ENCODE peak calls at places on chromosomes 4 and X, in seven cellular contexts. One of them, this sample, is unnamed.

GRCh38 chr4:162837679-162838078 is 329.0 kb downstream of the NAF1 start:
- DNase-seq in CD8-positive, alpha-beta T cell: no peak
- DNase-seq in H1: no peak
- DNase-seq in uterus: no peak
- DNase-seq in GM23248: no peak
- DNase-seq in upper lobe of right lung: no peak
- DNase-seq in ascending aorta: no peak
- DNase-seq in this sample: no peak

GRCh38 chr4:43875655-43876054 is 573.0 kb downstream of the KCTD8 start:
- DNase-seq in CD8-positive, alpha-beta T cell: no peak
- DNase-seq in H1: no peak
- DNase-seq in uterus: no peak
- DNase-seq in GM23248: no peak
- DNase-seq in upper lobe of right lung: no peak
- DNase-seq in ascending aorta: no peak
- DNase-seq in this sample: peak; percentile 10

GRCh38 chr4:23717528-23718248 is 172.2 kb downstream of the PPARGC1A start:
- DNase-seq in CD8-positive, alpha-beta T cell: no peak
- DNase-seq in H1: no peak
- DNase-seq in uterus: no peak
- DNase-seq in GM23248: peak; percentile 52
- DNase-seq in upper lobe of right lung: no peak
- DNase-seq in ascending aorta: no peak
- DNase-seq in this sample: peak; percentile 59

GRCh38 chr4:142405021-142405991 is 440.8 kb downstream of the INPP4B start:
- DNase-seq in CD8-positive, alpha-beta T cell: peak; percentile 35
- DNase-seq in H1: no peak
- DNase-seq in uterus: peak; percentile 40
- DNase-seq in GM23248: peak; percentile 86
- DNase-seq in upper lobe of right lung: no peak
- DNase-seq in ascending aorta: peak; percentile 69
- DNase-seq in this sample: no peak

GRCh38 chr4:77074961-77075855 is 581 bp downstream of the CCNI start:
- DNase-seq in CD8-positive, alpha-beta T cell: peak; percentile 71
- DNase-seq in H1: peak; percentile 10
- DNase-seq in uterus: peak; percentile 70
- DNase-seq in GM23248: peak; percentile 78
- DNase-seq in upper lobe of right lung: peak; percentile 90
- DNase-seq in ascending aorta: peak; percentile 87
- DNase-seq in this sample: peak; percentile 84

GRCh38 chr4:93466440-93466839 is 362.1 kb upstream of the ATOH1 start:
- DNase-seq in CD8-positive, alpha-beta T cell: no peak
- DNase-seq in H1: no peak
- DNase-seq in uterus: no peak
- DNase-seq in GM23248: no peak
- DNase-seq in upper lobe of right lung: no peak
- DNase-seq in ascending aorta: no peak
- DNase-seq in this sample: no peak

GRCh38 chrX:136055651-136056221 is 70.5 kb downstream of the SLC9A6 start:
- DNase-seq in CD8-positive, alpha-beta T cell: no peak
- DNase-seq in H1: no peak
- DNase-seq in uterus: peak; percentile 51
- DNase-seq in GM23248: peak; percentile 86
- DNase-seq in upper lobe of right lung: no peak
- DNase-seq in ascending aorta: peak; percentile 88
- DNase-seq in this sample: no peak

GRCh38 chrX:6738518-6739470 is 203.9 kb upstream of the VCX3A start:
- DNase-seq in CD8-positive, alpha-beta T cell: no peak
- DNase-seq in H1: no peak
- DNase-seq in uterus: no peak
- DNase-seq in GM23248: no peak
- DNase-seq in upper lobe of right lung: no peak
- DNase-seq in ascending aorta: no peak
- DNase-seq in this sample: no peak

GRCh38 chr4:186931519-186931918 is 207.9 kb upstream of the FAT1 start:
- DNase-seq in CD8-positive, alpha-beta T cell: no peak
- DNase-seq in H1: no peak
- DNase-seq in uterus: no peak
- DNase-seq in GM23248: peak; percentile 79
- DNase-seq in upper lobe of right lung: no peak
- DNase-seq in ascending aorta: no peak
- DNase-seq in this sample: no peak

GRCh38 chr4:88963817-88964216 is 93.2 kb downstream of the FAM13A start:
- DNase-seq in CD8-positive, alpha-beta T cell: no peak
- DNase-seq in H1: no peak
- DNase-seq in uterus: no peak
- DNase-seq in GM23248: peak; percentile 73
- DNase-seq in upper lobe of right lung: no peak
- DNase-seq in ascending aorta: no peak
- DNase-seq in this sample: no peak

GRCh38 chr4:72314869-72315268 is 254.2 kb downstream of the ADAMTS3 start:
- DNase-seq in CD8-positive, alpha-beta T cell: no peak
- DNase-seq in H1: no peak
- DNase-seq in uterus: no peak
- DNase-seq in GM23248: peak; percentile 92
- DNase-seq in upper lobe of right lung: no peak
- DNase-seq in ascending aorta: peak; percentile 65
- DNase-seq in this sample: no peak

GRCh38 chrX:20664774-20665173 is 398.1 kb upstream of the RPS6KA3 start:
- DNase-seq in CD8-positive, alpha-beta T cell: no peak
- DNase-seq in H1: no peak
- DNase-seq in uterus: no peak
- DNase-seq in GM23248: no peak
- DNase-seq in upper lobe of right lung: no peak
- DNase-seq in ascending aorta: no peak
- DNase-seq in this sample: no peak

GRCh38 chr4:141896687-141897086 is 260.3 kb downstream of the IL15 start:
- DNase-seq in CD8-positive, alpha-beta T cell: no peak
- DNase-seq in H1: no peak
- DNase-seq in uterus: no peak
- DNase-seq in GM23248: peak; percentile 33
- DNase-seq in upper lobe of right lung: no peak
- DNase-seq in ascending aorta: no peak
- DNase-seq in this sample: no peak

GRCh38 chr4:15149842-15150592 is 147.7 kb downstream of the CPEB2 start:
- DNase-seq in CD8-positive, alpha-beta T cell: no peak
- DNase-seq in H1: no peak
- DNase-seq in uterus: peak; percentile 55
- DNase-seq in GM23248: peak; percentile 90
- DNase-seq in upper lobe of right lung: peak; percentile 82
- DNase-seq in ascending aorta: peak; percentile 79
- DNase-seq in this sample: peak; percentile 51

GRCh38 chrX:50469206-50469605 is 1.4 kb downstream of the DGKK start:
- DNase-seq in CD8-positive, alpha-beta T cell: no peak
- DNase-seq in H1: no peak
- DNase-seq in uterus: no peak
- DNase-seq in GM23248: no peak
- DNase-seq in upper lobe of right lung: no peak
- DNase-seq in ascending aorta: no peak
- DNase-seq in this sample: no peak

GRCh38 chrX:102934624-102935023 is 2.4 kb upstream of the RAB40AL start:
- DNase-seq in CD8-positive, alpha-beta T cell: no peak
- DNase-seq in H1: no peak
- DNase-seq in uterus: no peak
- DNase-seq in GM23248: peak; percentile 39
- DNase-seq in upper lobe of right lung: no peak
- DNase-seq in ascending aorta: no peak
- DNase-seq in this sample: peak; percentile 52

GRCh38 chr4:76090241-76090691 is 15.8 kb downstream of the ART3 start:
- DNase-seq in CD8-positive, alpha-beta T cell: no peak
- DNase-seq in H1: no peak
- DNase-seq in uterus: no peak
- DNase-seq in GM23248: peak; percentile 88
- DNase-seq in upper lobe of right lung: no peak
- DNase-seq in ascending aorta: peak; percentile 64
- DNase-seq in this sample: no peak

GRCh38 chr4:55543858-55544257 is 2.9 kb downstream of the CLOCK start:
- DNase-seq in CD8-positive, alpha-beta T cell: no peak
- DNase-seq in H1: no peak
- DNase-seq in uterus: no peak
- DNase-seq in GM23248: peak; percentile 58
- DNase-seq in upper lobe of right lung: no peak
- DNase-seq in ascending aorta: no peak
- DNase-seq in this sample: no peak

GRCh38 chr4:145840162-145840768 is 98.4 kb downstream of the ZNF827 start:
- DNase-seq in CD8-positive, alpha-beta T cell: no peak
- DNase-seq in H1: no peak
- DNase-seq in uterus: no peak
- DNase-seq in GM23248: peak; percentile 60
- DNase-seq in upper lobe of right lung: no peak
- DNase-seq in ascending aorta: no peak
- DNase-seq in this sample: no peak

DNA sequence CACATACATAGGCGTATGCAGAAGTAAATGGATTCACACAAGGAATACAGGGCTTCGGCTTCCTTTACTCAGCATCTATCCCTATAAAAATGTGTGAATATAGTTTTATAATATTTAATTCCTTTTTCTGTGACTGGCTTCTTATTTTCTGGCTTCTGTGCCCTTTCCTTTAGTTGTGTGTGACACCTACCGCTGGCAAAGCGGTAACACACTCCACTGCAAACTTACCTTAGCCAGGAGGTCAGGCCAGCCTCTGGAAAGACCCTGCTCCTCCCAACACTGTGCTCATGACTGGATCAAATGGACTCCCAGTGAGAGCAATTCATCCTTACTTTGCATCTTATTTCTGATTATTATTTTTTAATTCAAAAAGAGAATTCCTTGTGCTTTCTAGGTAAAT is 244.2 kb downstream of the ANK2 start:
- DNase-seq in CD8-positive, alpha-beta T cell: no peak
- DNase-seq in H1: no peak
- DNase-seq in uterus: no peak
- DNase-seq in GM23248: peak; percentile 66
- DNase-seq in upper lobe of right lung: no peak
- DNase-seq in ascending aorta: no peak
- DNase-seq in this sample: peak; percentile 24
- H3K4me3 ChIP-seq in CD8-positive, alpha-beta T cell: no peak overlapping the region
- H3K4me3 ChIP-seq in H1: peak overlapping the region; percentile 40
- H3K4me3 ChIP-seq in uterus: peak overlapping the region; percentile 6
- H3K4me3 ChIP-seq in GM23248: peak overlapping the region; percentile 64
- H3K4me3 ChIP-seq in upper lobe of right lung: peak overlapping the region; percentile 24
- H3K4me3 ChIP-seq in ascending aorta: no peak overlapping the region
- H3K4me3 ChIP-seq in this sample: no peak overlapping the region

GRCh38 chr4:48565362-48566083 is 75.5 kb downstream of the ZAR1 start:
- DNase-seq in CD8-positive, alpha-beta T cell: no peak
- DNase-seq in H1: no peak
- DNase-seq in uterus: no peak
- DNase-seq in GM23248: no peak
- DNase-seq in upper lobe of right lung: no peak
- DNase-seq in ascending aorta: no peak
- DNase-seq in this sample: no peak
- H3K36me3 ChIP-seq in CD8-positive, alpha-beta T cell: peaks cover 39% of the 10 kb centered on the region
- H3K36me3 ChIP-seq in H1: no peaks in the 10 kb centered on the region
- H3K36me3 ChIP-seq in uterus: no peaks in the 10 kb centered on the region
- H3K36me3 ChIP-seq in GM23248: peaks cover 35% of the 10 kb centered on the region
- H3K36me3 ChIP-seq in upper lobe of right lung: peaks cover 90% of the 10 kb centered on the region
- H3K36me3 ChIP-seq in ascending aorta: peaks cover 96% of the 10 kb centered on the region
- H3K36me3 ChIP-seq in this sample: peaks cover 4% of the 10 kb centered on the region

GRCh38 chr4:152937280-152937534 is 1.1 kb downstream of the FHDC1 start:
- DNase-seq in CD8-positive, alpha-beta T cell: no peak
- DNase-seq in H1: no peak
- DNase-seq in uterus: no peak
- DNase-seq in GM23248: no peak
- DNase-seq in upper lobe of right lung: no peak
- DNase-seq in ascending aorta: no peak
- DNase-seq in this sample: no peak
- H3K4me3 ChIP-seq in CD8-positive, alpha-beta T cell: peak overlapping the region; percentile 52
- H3K4me3 ChIP-seq in H1: peak overlapping the region; percentile 97
- H3K4me3 ChIP-seq in uterus: peak overlapping the region; percentile 46
- H3K4me3 ChIP-seq in GM23248: peak overlapping the region; percentile 79
- H3K4me3 ChIP-seq in upper lobe of right lung: peak overlapping the region; percentile 68
- H3K4me3 ChIP-seq in ascending aorta: peak overlapping the region; percentile 74
- H3K4me3 ChIP-seq in this sample: peak overlapping the region; percentile 96

GRCh38 chrX:27918799-27919198 is 62.5 kb downstream of the DCAF8L1 start:
- DNase-seq in CD8-positive, alpha-beta T cell: no peak
- DNase-seq in H1: no peak
- DNase-seq in uterus: no peak
- DNase-seq in GM23248: no peak
- DNase-seq in upper lobe of right lung: no peak
- DNase-seq in ascending aorta: no peak
- DNase-seq in this sample: no peak

GRCh38 chrX:27924261-27924660 is 57.0 kb downstream of the DCAF8L1 start:
- DNase-seq in CD8-positive, alpha-beta T cell: no peak
- DNase-seq in H1: no peak
- DNase-seq in uterus: no peak
- DNase-seq in GM23248: no peak
- DNase-seq in upper lobe of right lung: no peak
- DNase-seq in ascending aorta: no peak
- DNase-seq in this sample: no peak

DNA sequence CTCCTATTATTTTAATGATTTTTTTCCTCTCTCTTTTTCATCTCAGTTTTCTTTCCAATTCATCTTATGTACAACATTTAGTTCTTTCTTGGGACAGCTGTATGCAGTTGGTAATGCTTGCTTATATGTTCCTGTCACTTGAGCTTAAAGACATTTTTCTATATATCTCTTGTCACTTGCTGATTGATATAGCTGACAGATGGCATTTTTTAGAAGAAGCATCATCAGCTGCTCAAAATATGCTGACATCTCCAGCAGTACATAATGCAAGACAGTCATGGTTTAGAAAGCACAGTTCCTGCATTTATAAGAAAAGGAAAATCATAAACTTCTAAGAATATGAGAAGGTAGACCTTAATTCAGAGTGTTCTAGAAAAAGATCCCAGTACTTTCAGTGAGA is 56.5 kb downstream of the DCAF8L1 start:
- DNase-seq in CD8-positive, alpha-beta T cell: no peak
- DNase-seq in H1: no peak
- DNase-seq in uterus: no peak
- DNase-seq in GM23248: no peak
- DNase-seq in upper lobe of right lung: no peak
- DNase-seq in ascending aorta: no peak
- DNase-seq in this sample: no peak
- H3K36me3 ChIP-seq in CD8-positive, alpha-beta T cell: no peaks in the 10 kb centered on the region
- H3K36me3 ChIP-seq in H1: no peaks in the 10 kb centered on the region
- H3K36me3 ChIP-seq in uterus: no peaks in the 10 kb centered on the region
- H3K36me3 ChIP-seq in GM23248: no peaks in the 10 kb centered on the region
- H3K36me3 ChIP-seq in upper lobe of right lung: no peaks in the 10 kb centered on the region
- H3K36me3 ChIP-seq in ascending aorta: no peaks in the 10 kb centered on the region
- H3K36me3 ChIP-seq in this sample: no peaks in the 10 kb centered on the region

GRCh38 chr4:2794707-2795557 is 2.0 kb downstream of the SH3BP2 start:
- DNase-seq in CD8-positive, alpha-beta T cell: no peak
- DNase-seq in H1: no peak
- DNase-seq in uterus: no peak
- DNase-seq in GM23248: peak; percentile 89
- DNase-seq in upper lobe of right lung: peak; percentile 81
- DNase-seq in ascending aorta: peak; percentile 79
- DNase-seq in this sample: no peak
- H3K4me3 ChIP-seq in CD8-positive, alpha-beta T cell: no peak overlapping the region
- H3K4me3 ChIP-seq in H1: no peak overlapping the region
- H3K4me3 ChIP-seq in uterus: no peak overlapping the region
- H3K4me3 ChIP-seq in GM23248: peak overlapping the region; percentile 76
- H3K4me3 ChIP-seq in upper lobe of right lung: peak overlapping the region; percentile 75
- H3K4me3 ChIP-seq in ascending aorta: no peak overlapping the region
- H3K4me3 ChIP-seq in this sample: no peak overlapping the region

GRCh38 chrX:12890467-12890866 is 16.0 kb upstream of the TLR8 start:
- DNase-seq in CD8-positive, alpha-beta T cell: no peak
- DNase-seq in H1: no peak
- DNase-seq in uterus: no peak
- DNase-seq in GM23248: no peak
- DNase-seq in upper lobe of right lung: no peak
- DNase-seq in ascending aorta: no peak
- DNase-seq in this sample: no peak
- H3K36me3 ChIP-seq in CD8-positive, alpha-beta T cell: no peaks in the 10 kb centered on the region
- H3K36me3 ChIP-seq in H1: no peaks in the 10 kb centered on the region
- H3K36me3 ChIP-seq in uterus: no peaks in the 10 kb centered on the region
- H3K36me3 ChIP-seq in GM23248: no peaks in the 10 kb centered on the region
- H3K36me3 ChIP-seq in upper lobe of right lung: no peaks in the 10 kb centered on the region
- H3K36me3 ChIP-seq in ascending aorta: no peaks in the 10 kb centered on the region
- H3K36me3 ChIP-seq in this sample: no peaks in the 10 kb centered on the region

GRCh38 chr4:33873791-33874190 is 2370.5 kb downstream of the ARAP2 start:
- DNase-seq in CD8-positive, alpha-beta T cell: no peak
- DNase-seq in H1: no peak
- DNase-seq in uterus: no peak
- DNase-seq in GM23248: no peak
- DNase-seq in upper lobe of right lung: no peak
- DNase-seq in ascending aorta: no peak
- DNase-seq in this sample: no peak
- H3K4me3 ChIP-seq in CD8-positive, alpha-beta T cell: no peak overlapping the region
- H3K4me3 ChIP-seq in H1: no peak overlapping the region
- H3K4me3 ChIP-seq in uterus: no peak overlapping the region
- H3K4me3 ChIP-seq in GM23248: no peak overlapping the region
- H3K4me3 ChIP-seq in upper lobe of right lung: no peak overlapping the region
- H3K4me3 ChIP-seq in ascending aorta: no peak overlapping the region
- H3K4me3 ChIP-seq in this sample: no peak overlapping the region

This sample was measured in H7.